ENCODE peak calls at places on chromosomes 6 and 20, in seven cellular contexts. One of them, this sample, is unnamed.

GRCh38 chr6:33410711-33411631 is at the start of gene PHF1:
- DNase-seq in uterus: no peak
- DNase-seq in fibroblast of villous mesenchyme: peak
- DNase-seq in sigmoid colon: no peak
- DNase-seq in right atrium auricular region: no peak
- DNase-seq in mucosa of descending colon: peak
- DNase-seq in colonic mucosa: peak
- DNase-seq in this sample: peak

GRCh38 chr6:17865798-17866725 is 121.4 kb downstream of the KIF13A start:
- DNase-seq in uterus: peak
- DNase-seq in fibroblast of villous mesenchyme: peak
- DNase-seq in sigmoid colon: peak
- DNase-seq in right atrium auricular region: peak
- DNase-seq in mucosa of descending colon: peak
- DNase-seq in colonic mucosa: peak
- DNase-seq in this sample: no peak

GRCh38 chr20:49540232-49540620 is 27.7 kb downstream of the PTGIS start:
- DNase-seq in uterus: no peak
- DNase-seq in fibroblast of villous mesenchyme: no peak
- DNase-seq in sigmoid colon: no peak
- DNase-seq in right atrium auricular region: peak
- DNase-seq in mucosa of descending colon: no peak
- DNase-seq in colonic mucosa: no peak
- DNase-seq in this sample: peak

GRCh38 chr6:45422541-45423110 is 44.9 kb upstream of the SUPT3H start:
- DNase-seq in uterus: no peak
- DNase-seq in fibroblast of villous mesenchyme: no peak
- DNase-seq in sigmoid colon: peak
- DNase-seq in right atrium auricular region: no peak
- DNase-seq in mucosa of descending colon: peak
- DNase-seq in colonic mucosa: peak
- DNase-seq in this sample: peak

GRCh38 chr20:17655286-17655651 is 26.8 kb downstream of the RRBP1 start:
- DNase-seq in uterus: peak
- DNase-seq in fibroblast of villous mesenchyme: no peak
- DNase-seq in sigmoid colon: peak
- DNase-seq in right atrium auricular region: no peak
- DNase-seq in mucosa of descending colon: no peak
- DNase-seq in colonic mucosa: no peak
- DNase-seq in this sample: no peak

GRCh38 chr6:82980086-82980485 is 85.6 kb downstream of the UBE3D start:
- DNase-seq in uterus: no peak
- DNase-seq in fibroblast of villous mesenchyme: peak
- DNase-seq in sigmoid colon: no peak
- DNase-seq in right atrium auricular region: no peak
- DNase-seq in mucosa of descending colon: no peak
- DNase-seq in colonic mucosa: no peak
- DNase-seq in this sample: no peak

GRCh38 chr6:169216830-169217229 is 36.8 kb downstream of the THBS2 start:
- DNase-seq in uterus: peak
- DNase-seq in fibroblast of villous mesenchyme: peak
- DNase-seq in sigmoid colon: peak
- DNase-seq in right atrium auricular region: no peak
- DNase-seq in mucosa of descending colon: no peak
- DNase-seq in colonic mucosa: peak
- DNase-seq in this sample: peak

GRCh38 chr6:34543421-34543820 is 12.7 kb downstream of the SPDEF start:
- DNase-seq in uterus: no peak
- DNase-seq in fibroblast of villous mesenchyme: peak
- DNase-seq in sigmoid colon: no peak
- DNase-seq in right atrium auricular region: no peak
- DNase-seq in mucosa of descending colon: no peak
- DNase-seq in colonic mucosa: no peak
- DNase-seq in this sample: no peak

GRCh38 chr6:121678245-121678644 is 242.8 kb downstream of the GJA1 start:
- DNase-seq in uterus: no peak
- DNase-seq in fibroblast of villous mesenchyme: no peak
- DNase-seq in sigmoid colon: no peak
- DNase-seq in right atrium auricular region: no peak
- DNase-seq in mucosa of descending colon: no peak
- DNase-seq in colonic mucosa: no peak
- DNase-seq in this sample: no peak

GRCh38 chr6:121682666-121683065 is 247.2 kb downstream of the GJA1 start:
- DNase-seq in uterus: no peak
- DNase-seq in fibroblast of villous mesenchyme: no peak
- DNase-seq in sigmoid colon: no peak
- DNase-seq in right atrium auricular region: no peak
- DNase-seq in mucosa of descending colon: no peak
- DNase-seq in colonic mucosa: no peak
- DNase-seq in this sample: peak

GRCh38 chr6:121677551-121677950 is 242.1 kb downstream of the GJA1 start:
- DNase-seq in uterus: no peak
- DNase-seq in fibroblast of villous mesenchyme: no peak
- DNase-seq in sigmoid colon: no peak
- DNase-seq in right atrium auricular region: no peak
- DNase-seq in mucosa of descending colon: no peak
- DNase-seq in colonic mucosa: no peak
- DNase-seq in this sample: no peak

DNA sequence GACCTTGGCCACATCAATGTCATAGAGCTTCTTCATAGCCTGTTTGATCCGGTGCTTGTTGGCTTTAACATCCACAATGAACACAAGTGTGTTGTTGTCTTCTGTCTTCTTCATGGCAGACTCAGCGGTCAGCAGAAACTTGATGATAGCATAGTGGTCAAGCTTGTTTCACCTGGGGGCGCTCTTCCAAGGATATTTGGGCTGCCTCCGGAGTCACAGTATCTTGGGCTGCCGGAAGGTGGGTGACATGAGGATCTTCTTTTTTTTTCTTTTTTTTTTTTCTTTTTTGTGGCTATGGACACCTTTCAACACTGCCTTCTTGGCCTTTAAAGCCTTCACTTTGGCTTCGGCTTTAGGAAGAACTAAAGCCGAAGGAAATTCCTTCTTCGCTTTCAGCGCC is 244.6 kb downstream of the GJA1 start:
- DNase-seq in uterus: no peak
- DNase-seq in fibroblast of villous mesenchyme: no peak
- DNase-seq in sigmoid colon: no peak
- DNase-seq in right atrium auricular region: no peak
- DNase-seq in mucosa of descending colon: no peak
- DNase-seq in colonic mucosa: no peak
- DNase-seq in this sample: no peak
- TF ChIP-seq CTCF in uterus: no peak
- TF ChIP-seq CTCF in fibroblast of villous mesenchyme: no peak
- TF ChIP-seq CTCF in sigmoid colon: no peak
- TF ChIP-seq CTCF in right atrium auricular region: no peak
- TF ChIP-seq CTCF in mucosa of descending colon: no peak
- TF ChIP-seq CTCF in colonic mucosa: no peak
- TF ChIP-seq CTCF in this sample: no peak

GRCh38 chr20:12928755-12929401 is 79.9 kb upstream of the SPTLC3 start:
- DNase-seq in uterus: no peak
- DNase-seq in fibroblast of villous mesenchyme: peak
- DNase-seq in sigmoid colon: no peak
- DNase-seq in right atrium auricular region: no peak
- DNase-seq in mucosa of descending colon: no peak
- DNase-seq in colonic mucosa: no peak
- DNase-seq in this sample: no peak
- TF ChIP-seq CTCF in uterus: no peak
- TF ChIP-seq CTCF in fibroblast of villous mesenchyme: peak
- TF ChIP-seq CTCF in sigmoid colon: no peak
- TF ChIP-seq CTCF in right atrium auricular region: no peak
- TF ChIP-seq CTCF in mucosa of descending colon: no peak
- TF ChIP-seq CTCF in colonic mucosa: no peak
- TF ChIP-seq CTCF in this sample: no peak

GRCh38 chr20:63178445-63178818 is 37.5 kb downstream of the YTHDF1 start:
- DNase-seq in uterus: no peak
- DNase-seq in fibroblast of villous mesenchyme: no peak
- DNase-seq in sigmoid colon: no peak
- DNase-seq in right atrium auricular region: no peak
- DNase-seq in mucosa of descending colon: no peak
- DNase-seq in colonic mucosa: no peak
- DNase-seq in this sample: no peak

GRCh38 chr20:63180541-63181185 is 35.3 kb downstream of the YTHDF1 start:
- DNase-seq in uterus: no peak
- DNase-seq in fibroblast of villous mesenchyme: no peak
- DNase-seq in sigmoid colon: no peak
- DNase-seq in right atrium auricular region: no peak
- DNase-seq in mucosa of descending colon: no peak
- DNase-seq in colonic mucosa: no peak
- DNase-seq in this sample: peak

GRCh38 chr20:63179876-63180275 is 36.1 kb downstream of the YTHDF1 start:
- DNase-seq in uterus: no peak
- DNase-seq in fibroblast of villous mesenchyme: no peak
- DNase-seq in sigmoid colon: no peak
- DNase-seq in right atrium auricular region: no peak
- DNase-seq in mucosa of descending colon: no peak
- DNase-seq in colonic mucosa: no peak
- DNase-seq in this sample: no peak

GRCh38 chr20:63177785-63178444 is 38.0 kb downstream of the YTHDF1 start:
- DNase-seq in uterus: no peak
- DNase-seq in fibroblast of villous mesenchyme: no peak
- DNase-seq in sigmoid colon: no peak
- DNase-seq in right atrium auricular region: no peak
- DNase-seq in mucosa of descending colon: no peak
- DNase-seq in colonic mucosa: no peak
- DNase-seq in this sample: no peak

GRCh38 chr20:63178889-63179751 is 36.8 kb downstream of the YTHDF1 start:
- DNase-seq in uterus: no peak
- DNase-seq in fibroblast of villous mesenchyme: peak
- DNase-seq in sigmoid colon: no peak
- DNase-seq in right atrium auricular region: no peak
- DNase-seq in mucosa of descending colon: no peak
- DNase-seq in colonic mucosa: peak
- DNase-seq in this sample: no peak
- TF ChIP-seq CTCF in uterus: peak
- TF ChIP-seq CTCF in fibroblast of villous mesenchyme: peak
- TF ChIP-seq CTCF in sigmoid colon: peak
- TF ChIP-seq CTCF in right atrium auricular region: peak
- TF ChIP-seq CTCF in mucosa of descending colon: no peak
- TF ChIP-seq CTCF in colonic mucosa: no peak
- TF ChIP-seq CTCF in this sample: no peak

GRCh38 chr6:134918418-134918961 is 31.4 kb downstream of the ALDH8A1 start:
- DNase-seq in uterus: no peak
- DNase-seq in fibroblast of villous mesenchyme: no peak
- DNase-seq in sigmoid colon: no peak
- DNase-seq in right atrium auricular region: no peak
- DNase-seq in mucosa of descending colon: no peak
- DNase-seq in colonic mucosa: no peak
- DNase-seq in this sample: peak
- TF ChIP-seq CTCF in uterus: no peak
- TF ChIP-seq CTCF in fibroblast of villous mesenchyme: peak
- TF ChIP-seq CTCF in sigmoid colon: no peak
- TF ChIP-seq CTCF in right atrium auricular region: no peak
- TF ChIP-seq CTCF in mucosa of descending colon: no peak
- TF ChIP-seq CTCF in colonic mucosa: no peak
- TF ChIP-seq CTCF in this sample: no peak

GRCh38 chr6:64266351-64266821 is 630.8 kb downstream of the PHF3 start:
- DNase-seq in uterus: no peak
- DNase-seq in fibroblast of villous mesenchyme: no peak
- DNase-seq in sigmoid colon: no peak
- DNase-seq in right atrium auricular region: no peak
- DNase-seq in mucosa of descending colon: no peak
- DNase-seq in colonic mucosa: no peak
- DNase-seq in this sample: no peak

DNA sequence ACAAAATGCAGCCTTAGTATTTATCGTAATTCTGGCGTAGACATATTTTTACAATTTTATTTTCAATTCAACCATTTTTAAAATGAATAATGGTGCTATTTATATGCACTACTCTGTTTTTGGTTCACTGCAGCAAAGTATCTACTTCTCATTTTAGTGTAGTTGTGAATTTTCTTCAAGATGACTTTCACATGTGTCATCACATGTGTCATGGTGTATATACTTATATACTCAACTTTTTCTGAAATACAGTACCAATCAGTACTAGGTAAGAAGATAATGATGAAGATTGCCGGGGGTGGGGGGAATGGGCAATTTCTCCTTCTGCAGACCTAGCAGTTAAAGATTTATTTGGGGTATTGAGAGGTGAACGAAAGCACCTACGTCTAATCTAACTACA is 634.5 kb downstream of the PHF3 start:
- DNase-seq in uterus: no peak
- DNase-seq in fibroblast of villous mesenchyme: no peak
- DNase-seq in sigmoid colon: no peak
- DNase-seq in right atrium auricular region: no peak
- DNase-seq in mucosa of descending colon: no peak
- DNase-seq in colonic mucosa: no peak
- DNase-seq in this sample: no peak
- TF ChIP-seq CTCF in uterus: no peak
- TF ChIP-seq CTCF in fibroblast of villous mesenchyme: no peak
- TF ChIP-seq CTCF in sigmoid colon: no peak
- TF ChIP-seq CTCF in right atrium auricular region: no peak
- TF ChIP-seq CTCF in mucosa of descending colon: no peak
- TF ChIP-seq CTCF in colonic mucosa: no peak
- TF ChIP-seq CTCF in this sample: no peak

This sample was measured in upper lobe of left lung.